ENCODE peak calls at places on chromosomes 12 and 14, in six cellular contexts. F is astrocyte of the spinal cord, I is AG04450, U is heart left ventricle, D is tibial artery, R is ovary. C is an unnamed sample.

GRCh38 chr14:74579447-74580274 is 32.4 kb downstream of the LTBP2 start:
- DNase-seq in I (peak), R (no peak), U (peak), F (peak), D (no peak), C (no peak)

GRCh38 chr12:95805864-95806669 is 15.5 kb upstream of the NTN4 start:
- DNase-seq in R (no peak), F (peak), D (peak), U (no peak), I (peak), C (no peak)

GRCh38 chr12:64627781-64628180 is 17.5 kb downstream of the RASSF3 start:
- DNase-seq in D (no peak), I (peak), F (peak), U (no peak), R (no peak), C (no peak)

GRCh38 chr12:80472912-80473500 is 29.0 kb downstream of the PTPRQ start:
- DNase-seq in U (no peak), R (no peak), D (no peak), F (peak), I (peak), C (peak)

GRCh38 chr12:68636268-68636667 is 25.6 kb downstream of the RAP1B start:
- DNase-seq in I (no peak), U (no peak), R (no peak), D (no peak), F (peak), C (no peak)

GRCh38 chr14:22010532-22011242 is 337.1 kb upstream of the OR4E1 start:
- DNase-seq in U (no peak), F (no peak), R (no peak), D (no peak), I (no peak), C (no peak)

GRCh38 chr12:92845320-92845719 is 83.8 kb downstream of the EEA1 start:
- DNase-seq in I (no peak), R (no peak), F (no peak), U (no peak), D (no peak), C (no peak)

GRCh38 chr12:54439521-54440255 is 20.6 kb upstream of the ITGA5 start:
- DNase-seq in R (no peak), U (no peak), I (peak), D (no peak), F (peak), C (peak)

GRCh38 chr14:77151245-77151644 is 9.7 kb upstream of the ZDHHC22 start:
- DNase-seq in R (no peak), D (no peak), U (no peak), I (no peak), F (no peak), C (peak)

GRCh38 chr12:5870183-5870582 is 74.9 kb downstream of the ANO2 start:
- DNase-seq in R (no peak), U (no peak), F (no peak), I (no peak), D (no peak), C (no peak)

GRCh38 chr14:99182548-99183115 is 89.4 kb downstream of the BCL11B start:
- DNase-seq in I (no peak), F (no peak), U (no peak), R (no peak), D (no peak), C (no peak)

GRCh38 chr14:63905370-63905769 is 52.6 kb downstream of the SYNE2 start:
- DNase-seq in I (no peak), F (no peak), R (no peak), U (no peak), D (no peak), C (no peak)

GRCh38 chr14:38012056-38012455 is 195.6 kb upstream of the SSTR1 start:
- DNase-seq in U (no peak), R (no peak), F (no peak), I (no peak), D (no peak), C (no peak)

GRCh38 chr14:38016497-38016896 is 191.2 kb upstream of the SSTR1 start:
- DNase-seq in R (no peak), U (no peak), I (no peak), F (no peak), D (no peak), C (no peak)
- TF ChIP-seq CTCF in R (no peak), U (no peak), I (peak), F (no peak), D (no peak), C (no peak)

DNA sequence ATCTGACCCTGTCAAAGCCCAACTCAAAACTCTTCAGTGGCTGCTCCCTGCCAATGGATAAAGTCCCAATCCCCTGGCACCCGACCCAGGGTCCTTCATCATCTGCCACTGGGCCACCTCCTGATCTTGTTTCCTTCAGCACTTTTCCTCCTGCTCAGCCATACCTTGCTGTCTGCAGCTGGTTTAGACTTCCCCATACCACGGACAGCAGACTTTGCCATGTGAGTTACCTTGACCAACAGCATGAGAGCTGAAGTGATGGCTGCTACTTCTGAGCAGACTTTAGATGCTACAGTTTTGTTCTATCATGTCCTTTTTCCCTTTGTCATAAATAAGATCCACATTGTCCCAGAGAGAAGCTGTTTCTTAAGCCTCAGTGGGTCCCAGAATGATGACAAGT is 33.3 kb upstream of the STON2 start:
- DNase-seq in R (no peak), U (no peak), I (no peak), D (no peak), F (no peak), C (no peak)
- TF ChIP-seq CTCF in R (no peak), U (no peak), I (no peak), D (no peak), F (no peak), C (no peak)

GRCh38 chr14:70032447-70032846 is 153.2 kb downstream of the SMOC1 start:
- DNase-seq in I (no peak), R (no peak), U (no peak), F (no peak), D (no peak), C (no peak)

GRCh38 chr14:70032016-70032415 is 152.8 kb downstream of the SMOC1 start:
- DNase-seq in F (no peak), U (no peak), R (no peak), I (no peak), D (no peak), C (no peak)

GRCh38 chr14:70034257-70034656 is 154.5 kb downstream of the SLC8A3 start:
- DNase-seq in I (no peak), F (no peak), U (no peak), D (no peak), R (no peak), C (no peak)

GRCh38 chr14:70033561-70033960 is 154.3 kb downstream of the SMOC1 start:
- DNase-seq in U (no peak), D (no peak), I (no peak), R (no peak), F (no peak), C (no peak)

GRCh38 chr14:70036665-70037064 is 152.1 kb downstream of the SLC8A3 start:
- DNase-seq in F (no peak), R (no peak), U (no peak), D (no peak), I (no peak), C (no peak)
- TF ChIP-seq CTCF in F (no peak), R (no peak), U (no peak), D (no peak), I (peak), C (no peak)

GRCh38 chr12:22310712-22311111 is 23.8 kb downstream of the ST8SIA1 start:
- DNase-seq in U (no peak), F (no peak), R (no peak), D (no peak), I (no peak), C (no peak)

GRCh38 chr12:22307811-22308210 is 26.7 kb downstream of the ST8SIA1 start:
- DNase-seq in I (no peak), F (no peak), U (no peak), D (no peak), R (no peak), C (no peak)

GRCh38 chr12:22310276-22310675 is 24.2 kb downstream of the ST8SIA1 start:
- DNase-seq in F (no peak), R (no peak), I (no peak), D (no peak), U (no peak), C (no peak)

GRCh38 chr12:22304341-22304740 is 30.2 kb downstream of the ST8SIA1 start:
- DNase-seq in F (no peak), I (no peak), D (no peak), U (no peak), R (no peak), C (no peak)

DNA sequence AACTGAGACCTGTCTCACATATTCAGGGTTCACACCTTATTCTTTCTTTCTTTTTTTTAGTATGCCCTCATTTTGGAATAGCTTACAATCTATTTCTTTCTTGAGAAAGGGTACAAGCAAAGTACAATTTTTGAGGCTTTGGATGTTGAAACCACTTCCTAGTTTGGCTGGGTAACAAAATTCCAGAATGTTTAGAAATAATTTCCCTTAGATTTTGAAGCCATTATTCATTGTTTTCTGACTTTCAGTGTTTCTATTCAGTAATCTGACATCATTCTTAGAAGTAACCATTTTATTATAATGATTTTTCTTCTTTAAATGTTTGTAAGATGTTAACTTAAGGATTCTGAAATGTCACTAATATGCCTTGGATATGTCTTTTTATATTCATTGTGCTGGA is 28.2 kb downstream of the ST8SIA1 start:
- DNase-seq in U (no peak), R (no peak), I (no peak), F (no peak), D (no peak), C (no peak)
- TF ChIP-seq CTCF in U (no peak), R (no peak), I (no peak), F (no peak), D (no peak), C (no peak)

DNA sequence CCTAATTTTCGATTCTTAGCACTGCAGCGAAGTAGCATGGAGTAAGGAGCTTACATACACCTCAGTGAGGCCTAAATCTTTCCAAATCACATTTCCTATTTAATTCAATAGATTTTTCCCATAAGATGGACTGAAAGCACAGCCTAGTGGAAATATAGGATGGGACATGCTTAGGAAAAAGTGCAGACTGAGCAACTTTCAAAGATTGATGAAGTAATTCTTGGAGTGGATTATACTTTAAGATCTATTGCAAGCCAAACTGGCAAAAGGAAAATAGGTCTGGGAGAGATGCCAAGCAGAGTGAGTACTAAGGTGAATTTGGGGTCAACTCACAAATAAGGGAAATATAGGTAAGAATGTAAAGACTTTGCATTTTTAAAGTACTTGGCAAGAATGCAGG is 170.3 kb upstream of the FOXG1 start:
- DNase-seq in I (no peak), F (peak), D (no peak), R (no peak), U (no peak), C (no peak)
- TF ChIP-seq CTCF in I (no peak), F (peak), D (no peak), R (no peak), U (no peak), C (no peak)

GRCh38 chr12:52247622-52248540 is 14.8 kb downstream of the KRT7 start:
- DNase-seq in R (no peak), F (no peak), D (no peak), I (no peak), U (no peak), C (peak)
- TF ChIP-seq CTCF in R (no peak), F (no peak), D (no peak), I (no peak), U (no peak), C (no peak)

GRCh38 chr14:57274551-57274950 is 5.8 kb downstream of the AP5M1 start:
- DNase-seq in U (no peak), F (no peak), D (no peak), R (no peak), I (no peak), C (no peak)
- TF ChIP-seq CTCF in U (no peak), F (no peak), D (no peak), R (no peak), I (no peak), C (no peak)

DNA sequence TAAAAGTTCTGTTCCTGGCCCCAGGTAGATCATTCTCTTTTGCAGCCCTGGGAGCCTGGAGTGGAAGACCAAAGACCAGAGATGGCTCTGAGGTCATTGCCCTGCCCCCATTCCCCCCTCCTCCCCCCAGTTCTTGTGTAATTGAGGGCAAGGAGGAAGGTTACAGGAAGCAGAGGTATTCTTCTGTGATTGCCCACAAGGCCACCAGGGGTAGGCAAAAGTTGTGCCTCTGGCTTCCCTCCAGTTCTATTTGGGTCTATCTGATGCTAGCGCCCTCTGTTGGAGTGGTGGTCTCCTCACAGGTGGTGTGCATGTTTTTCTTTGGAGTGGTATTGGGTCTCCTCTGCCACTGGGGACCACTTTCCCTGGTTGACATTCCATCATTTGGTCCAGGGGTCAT is 41.2 kb upstream of the CRY1 start:
- DNase-seq in U (no peak), R (no peak), I (no peak), D (no peak), F (no peak), C (no peak)
- TF ChIP-seq CTCF in U (no peak), R (no peak), I (peak), D (no peak), F (peak), C (no peak)

DNA sequence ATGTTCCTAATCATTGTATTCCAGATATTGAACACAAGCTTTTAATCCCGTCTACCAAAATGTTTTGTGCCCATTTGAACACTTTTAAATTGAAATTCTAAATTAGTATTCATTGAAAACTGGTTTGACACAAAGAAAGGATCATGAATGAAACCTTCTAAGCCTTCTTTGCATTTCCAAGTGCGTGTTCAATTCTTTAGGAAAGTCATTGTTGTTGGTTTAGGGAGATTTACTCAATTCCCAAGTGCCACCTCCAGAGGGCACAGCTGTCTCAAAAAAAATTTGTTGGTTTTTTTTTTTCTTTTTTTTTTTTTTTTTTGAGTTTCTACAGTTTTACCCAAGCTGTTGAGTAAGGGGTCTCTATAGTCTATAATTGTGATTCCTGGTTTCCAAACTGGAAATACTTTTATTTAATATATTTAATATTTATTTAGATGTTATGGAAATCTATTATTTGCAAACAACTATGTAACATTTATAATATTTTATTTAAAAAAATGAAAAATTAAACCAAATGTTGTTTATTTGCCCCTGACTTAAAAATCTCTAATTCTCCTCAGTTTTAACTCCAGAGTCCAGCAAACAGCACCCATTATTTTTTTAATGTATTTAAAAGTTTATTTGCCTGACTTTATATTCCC is 79.9 kb downstream of the NEDD1 start:
- DNase-seq in U (no peak), R (no peak), I (no peak), D (no peak), F (peak), C (peak)
- TF ChIP-seq CTCF in U (no peak), R (no peak), I (peak), D (peak), F (peak), C (peak)

GRCh38 chr14:26255213-26255612 is 342.6 kb downstream of the NOVA1 start:
- DNase-seq in D (no peak), F (peak), U (no peak), R (no peak), I (no peak), C (no peak)
- TF ChIP-seq CTCF in D (no peak), F (peak), U (no peak), R (peak), I (peak), C (no peak)

C was measured in GM13976.